ENCODE peak calls at places on chromosome 12, in seven cellular contexts. One of them, this sample, is unnamed.

GRCh38 chr12:131836193-131836592 is 8.0 kb downstream of the MMP17 start:
- DNase-seq in esophagus muscularis mucosa: no peak
- DNase-seq in gastrocnemius medialis: no peak
- DNase-seq in adrenal gland: no peak
- DNase-seq in tibial nerve: no peak
- DNase-seq in body of pancreas: no peak
- DNase-seq in A549: no peak
- DNase-seq in this sample: no peak

GRCh38 chr12:79886917-79887519 is 47.9 kb downstream of the PPP1R12A start:
- DNase-seq in gastrocnemius medialis: no peak
- DNase-seq in adrenal gland: no peak
- DNase-seq in A549: peak; percentile 65
- DNase-seq in tibial nerve: no peak
- DNase-seq in body of pancreas: no peak
- DNase-seq in esophagus muscularis mucosa: no peak
- DNase-seq in this sample: no peak

GRCh38 chr12:92147491-92147890 is 1.8 kb upstream of the BTG1 start:
- DNase-seq in A549: no peak
- DNase-seq in adrenal gland: no peak
- DNase-seq in esophagus muscularis mucosa: no peak
- DNase-seq in body of pancreas: no peak
- DNase-seq in tibial nerve: no peak
- DNase-seq in gastrocnemius medialis: no peak
- DNase-seq in this sample: no peak

GRCh38 chr12:120089796-120090195 is 26.8 kb downstream of the RAB35 start:
- DNase-seq in tibial nerve: no peak
- DNase-seq in A549: no peak
- DNase-seq in body of pancreas: no peak
- DNase-seq in esophagus muscularis mucosa: no peak
- DNase-seq in gastrocnemius medialis: peak; percentile 77
- DNase-seq in adrenal gland: no peak
- DNase-seq in this sample: no peak

GRCh38 chr12:107328442-107329133 is 235.2 kb upstream of the CRY1 start:
- DNase-seq in adrenal gland: no peak
- DNase-seq in body of pancreas: no peak
- DNase-seq in A549: peak; percentile 49
- DNase-seq in tibial nerve: no peak
- DNase-seq in esophagus muscularis mucosa: no peak
- DNase-seq in gastrocnemius medialis: no peak
- DNase-seq in this sample: no peak

GRCh38 chr12:106583578-106584103 is 837 bp downstream of the RFX4 start:
- DNase-seq in body of pancreas: no peak
- DNase-seq in adrenal gland: no peak
- DNase-seq in gastrocnemius medialis: no peak
- DNase-seq in A549: peak; percentile 56
- DNase-seq in esophagus muscularis mucosa: peak; percentile 62
- DNase-seq in tibial nerve: no peak
- DNase-seq in this sample: no peak

GRCh38 chr12:132170637-132171292 is 26.5 kb downstream of the NOC4L start:
- DNase-seq in adrenal gland: no peak
- DNase-seq in esophagus muscularis mucosa: no peak
- DNase-seq in A549: no peak
- DNase-seq in tibial nerve: no peak
- DNase-seq in body of pancreas: no peak
- DNase-seq in gastrocnemius medialis: no peak
- DNase-seq in this sample: no peak

GRCh38 chr12:52081263-52081733 is 1.8 kb downstream of the SMIM41 start:
- DNase-seq in body of pancreas: no peak
- DNase-seq in gastrocnemius medialis: peak; percentile 41
- DNase-seq in A549: no peak
- DNase-seq in esophagus muscularis mucosa: no peak
- DNase-seq in tibial nerve: no peak
- DNase-seq in adrenal gland: no peak
- DNase-seq in this sample: peak; percentile 69

GRCh38 chr12:26870491-26871419 is 37.8 kb upstream of the ITPR2 start:
- DNase-seq in tibial nerve: no peak
- DNase-seq in gastrocnemius medialis: no peak
- DNase-seq in adrenal gland: peak; percentile 69
- DNase-seq in esophagus muscularis mucosa: no peak
- DNase-seq in A549: peak; percentile 26
- DNase-seq in body of pancreas: peak; percentile 95
- DNase-seq in this sample: peak; percentile 83

GRCh38 chr12:130992448-130992847 is 38.7 kb downstream of the ADGRD1 start:
- DNase-seq in tibial nerve: no peak
- DNase-seq in A549: no peak
- DNase-seq in esophagus muscularis mucosa: no peak
- DNase-seq in body of pancreas: peak; percentile 38
- DNase-seq in gastrocnemius medialis: no peak
- DNase-seq in adrenal gland: no peak
- DNase-seq in this sample: peak; percentile 91

GRCh38 chr12:108911915-108912314 is 32.0 kb downstream of the DAO start:
- DNase-seq in gastrocnemius medialis: no peak
- DNase-seq in body of pancreas: no peak
- DNase-seq in A549: no peak
- DNase-seq in esophagus muscularis mucosa: no peak
- DNase-seq in tibial nerve: no peak
- DNase-seq in adrenal gland: no peak
- DNase-seq in this sample: no peak

GRCh38 chr12:123267991-123268843 is 3.4 kb downstream of the CDK2AP1 start:
- DNase-seq in body of pancreas: peak; percentile 42
- DNase-seq in esophagus muscularis mucosa: no peak
- DNase-seq in gastrocnemius medialis: peak; percentile 45
- DNase-seq in adrenal gland: no peak
- DNase-seq in A549: no peak
- DNase-seq in tibial nerve: no peak
- DNase-seq in this sample: no peak

GRCh38 chr12:91367234-91367849 is 184.7 kb upstream of the DCN start:
- DNase-seq in esophagus muscularis mucosa: no peak
- DNase-seq in A549: peak; percentile 29
- DNase-seq in tibial nerve: no peak
- DNase-seq in adrenal gland: no peak
- DNase-seq in gastrocnemius medialis: no peak
- DNase-seq in body of pancreas: no peak
- DNase-seq in this sample: no peak

GRCh38 chr12:21775130-21775920 is 819 bp upstream of the KCNJ8 start:
- DNase-seq in tibial nerve: no peak
- DNase-seq in adrenal gland: no peak
- DNase-seq in body of pancreas: peak; percentile 27
- DNase-seq in esophagus muscularis mucosa: no peak
- DNase-seq in A549: no peak
- DNase-seq in gastrocnemius medialis: no peak
- DNase-seq in this sample: no peak
- TF ChIP-seq POLR2A in tibial nerve: no peak
- TF ChIP-seq POLR2A in adrenal gland: peak; percentile 39
- TF ChIP-seq POLR2A in body of pancreas: peak; percentile 64
- TF ChIP-seq POLR2A in esophagus muscularis mucosa: no peak
- TF ChIP-seq POLR2A in A549: no peak
- TF ChIP-seq POLR2A in gastrocnemius medialis: no peak
- TF ChIP-seq POLR2A in this sample: no peak

GRCh38 chr12:13962699-13963098 is 18.7 kb downstream of the GRIN2B start:
- DNase-seq in A549: peak; percentile 59
- DNase-seq in adrenal gland: no peak
- DNase-seq in body of pancreas: no peak
- DNase-seq in gastrocnemius medialis: no peak
- DNase-seq in tibial nerve: no peak
- DNase-seq in esophagus muscularis mucosa: no peak
- DNase-seq in this sample: no peak
- TF ChIP-seq CTCF in A549: peak; percentile 45
- TF ChIP-seq CTCF in adrenal gland: no peak
- TF ChIP-seq CTCF in body of pancreas: no peak
- TF ChIP-seq CTCF in gastrocnemius medialis: no peak
- TF ChIP-seq CTCF in tibial nerve: no peak
- TF ChIP-seq CTCF in esophagus muscularis mucosa: no peak
- TF ChIP-seq CTCF in this sample: no peak

GRCh38 chr12:57090456-57090855 is 1.5 kb downstream of the NAB2 start:
- DNase-seq in esophagus muscularis mucosa: no peak
- DNase-seq in tibial nerve: no peak
- DNase-seq in A549: no peak
- DNase-seq in body of pancreas: no peak
- DNase-seq in gastrocnemius medialis: no peak
- DNase-seq in adrenal gland: peak; percentile 15
- DNase-seq in this sample: no peak

GRCh38 chr12:57091633-57092528 is 3.0 kb downstream of the NAB2 start:
- DNase-seq in A549: no peak
- DNase-seq in tibial nerve: no peak
- DNase-seq in body of pancreas: no peak
- DNase-seq in esophagus muscularis mucosa: no peak
- DNase-seq in gastrocnemius medialis: no peak
- DNase-seq in adrenal gland: no peak
- DNase-seq in this sample: no peak

GRCh38 chr12:57092529-57092862 is 3.6 kb downstream of the NAB2 start:
- DNase-seq in esophagus muscularis mucosa: no peak
- DNase-seq in body of pancreas: no peak
- DNase-seq in A549: no peak
- DNase-seq in gastrocnemius medialis: no peak
- DNase-seq in adrenal gland: peak; percentile 23
- DNase-seq in tibial nerve: no peak
- DNase-seq in this sample: peak; percentile 54

GRCh38 chr12:57089259-57090245 is 638 bp downstream of the NAB2 start:
- DNase-seq in tibial nerve: peak; percentile 71
- DNase-seq in body of pancreas: peak; percentile 50
- DNase-seq in A549: no peak
- DNase-seq in gastrocnemius medialis: peak; percentile 55
- DNase-seq in esophagus muscularis mucosa: no peak
- DNase-seq in adrenal gland: peak; percentile 71
- DNase-seq in this sample: peak; percentile 92

DNA sequence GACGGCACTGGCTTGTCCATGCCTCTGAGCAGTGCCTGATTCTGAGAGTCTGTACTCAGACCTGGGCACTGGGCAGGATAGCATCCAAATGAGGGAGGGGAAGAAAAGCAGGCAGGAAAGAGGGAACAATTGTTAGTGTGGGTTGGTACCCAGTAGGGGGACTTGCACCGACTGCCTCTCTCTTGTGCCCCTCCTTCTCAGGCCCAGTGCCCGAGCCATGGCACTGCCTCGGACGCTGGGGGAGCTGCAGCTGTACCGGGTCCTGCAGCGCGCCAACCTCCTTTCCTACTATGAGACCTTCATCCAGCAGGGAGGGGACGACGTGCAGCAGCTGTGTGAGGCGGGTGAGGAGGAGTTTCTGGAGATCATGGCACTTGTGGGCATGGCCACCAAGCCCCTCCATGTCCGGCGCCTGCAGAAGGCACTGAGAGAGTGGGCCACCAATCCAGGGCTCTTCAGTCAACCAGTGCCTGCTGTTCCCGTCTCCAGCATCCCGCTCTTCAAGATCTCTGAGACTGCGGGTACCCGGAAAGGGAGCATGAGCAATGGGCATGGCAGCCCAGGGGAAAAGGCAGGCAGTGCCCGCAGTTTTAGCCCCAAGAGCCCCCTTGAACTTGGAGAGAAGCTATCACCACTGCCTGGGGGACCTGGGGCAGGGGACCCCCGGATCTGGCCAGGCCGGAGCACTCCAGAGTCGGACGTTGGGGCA is 2.2 kb downstream of the NAB2 start:
- DNase-seq in esophagus muscularis mucosa: no peak
- DNase-seq in A549: no peak
- DNase-seq in gastrocnemius medialis: no peak
- DNase-seq in body of pancreas: no peak
- DNase-seq in adrenal gland: no peak
- DNase-seq in tibial nerve: no peak
- DNase-seq in this sample: no peak
- H3K27ac ChIP-seq in esophagus muscularis mucosa: peak overlapping the region; percentile 100
- H3K27ac ChIP-seq in A549: no peak overlapping the region
- H3K27ac ChIP-seq in gastrocnemius medialis: peak overlapping the region; percentile 94
- H3K27ac ChIP-seq in body of pancreas: no peak overlapping the region
- H3K27ac ChIP-seq in adrenal gland: peak overlapping the region; percentile 99
- H3K27ac ChIP-seq in tibial nerve: peak overlapping the region; percentile 99
- H3K27ac ChIP-seq in this sample: peak overlapping the region; percentile 93

GRCh38 chr12:74293689-74294131 is 243.9 kb upstream of the ATXN7L3B start:
- DNase-seq in body of pancreas: no peak
- DNase-seq in tibial nerve: no peak
- DNase-seq in adrenal gland: no peak
- DNase-seq in esophagus muscularis mucosa: no peak
- DNase-seq in A549: no peak
- DNase-seq in gastrocnemius medialis: no peak
- DNase-seq in this sample: no peak

GRCh38 chr12:74292351-74293194 is 245.1 kb upstream of the ATXN7L3B start:
- DNase-seq in gastrocnemius medialis: no peak
- DNase-seq in adrenal gland: no peak
- DNase-seq in esophagus muscularis mucosa: no peak
- DNase-seq in body of pancreas: no peak
- DNase-seq in A549: no peak
- DNase-seq in tibial nerve: no peak
- DNase-seq in this sample: no peak
- TF ChIP-seq POLR2A in gastrocnemius medialis: no peak
- TF ChIP-seq POLR2A in adrenal gland: no peak
- TF ChIP-seq POLR2A in esophagus muscularis mucosa: no peak
- TF ChIP-seq POLR2A in body of pancreas: no peak
- TF ChIP-seq POLR2A in A549: no peak
- TF ChIP-seq POLR2A in tibial nerve: no peak
- TF ChIP-seq POLR2A in this sample: no peak

DNA sequence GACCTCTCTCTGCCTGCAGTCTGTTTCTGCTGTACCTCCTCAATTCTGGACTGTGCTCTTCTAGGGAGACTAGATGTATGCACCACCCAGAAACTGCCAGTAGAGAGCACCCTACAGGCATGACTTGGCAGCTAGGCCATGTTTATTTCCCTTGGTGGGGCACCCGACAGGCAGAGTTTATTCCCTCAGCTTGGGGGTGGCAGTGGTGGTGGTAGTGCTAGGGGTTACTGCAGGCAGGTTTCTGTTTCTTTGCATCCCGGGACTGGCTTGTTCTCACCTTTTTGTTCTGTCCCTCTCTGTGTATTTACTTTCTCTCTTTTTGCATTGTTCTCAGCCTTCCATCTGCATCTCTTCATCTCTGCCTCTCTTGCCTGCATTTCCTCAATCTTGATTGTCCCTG is 13.6 kb downstream of the PRPF40B start:
- DNase-seq in adrenal gland: peak; percentile 62
- DNase-seq in esophagus muscularis mucosa: no peak
- DNase-seq in A549: peak; percentile 67
- DNase-seq in tibial nerve: peak; percentile 73
- DNase-seq in body of pancreas: peak; percentile 46
- DNase-seq in gastrocnemius medialis: peak; percentile 49
- DNase-seq in this sample: peak; percentile 57
- TF ChIP-seq CTCF in adrenal gland: peak; percentile 64
- TF ChIP-seq CTCF in esophagus muscularis mucosa: peak; percentile 56
- TF ChIP-seq CTCF in A549: peak; percentile 47
- TF ChIP-seq CTCF in tibial nerve: peak; percentile 63
- TF ChIP-seq CTCF in body of pancreas: peak; percentile 36
- TF ChIP-seq CTCF in gastrocnemius medialis: peak; percentile 49
- TF ChIP-seq CTCF in this sample: peak; percentile 64

GRCh38 chr12:93772003-93772402 is 94.8 kb downstream of the CRADD start:
- DNase-seq in tibial nerve: no peak
- DNase-seq in body of pancreas: no peak
- DNase-seq in gastrocnemius medialis: no peak
- DNase-seq in adrenal gland: no peak
- DNase-seq in esophagus muscularis mucosa: no peak
- DNase-seq in A549: no peak
- DNase-seq in this sample: no peak
- H3K27ac ChIP-seq in tibial nerve: no peak overlapping the region
- H3K27ac ChIP-seq in body of pancreas: no peak overlapping the region
- H3K27ac ChIP-seq in gastrocnemius medialis: no peak overlapping the region
- H3K27ac ChIP-seq in adrenal gland: no peak overlapping the region
- H3K27ac ChIP-seq in esophagus muscularis mucosa: no peak overlapping the region
- H3K27ac ChIP-seq in A549: no peak overlapping the region
- H3K27ac ChIP-seq in this sample: no peak overlapping the region

This sample was measured in thyroid gland.